ENCODE peak calls at places on chromosomes 3 and 15, in nine cellular contexts. O is HFFc6, S is OCI-LY7, P is MM.1S, U is neural crest cell, I is endothelial cell, H is heart right ventricle, B is GM12865, K is activated B cell treated with CpG ODN at 0.5 μM for 24 hours. C is an unnamed sample.

GRCh38 chr15:32029409-32029861 is 880 bp upstream of the CHRNA7 start:
- DNase-seq in O (no peak), S (no peak), P (peak), U (peak), I (peak), H (no peak), B (peak), K (no peak), C (no peak)

GRCh38 chr3:152307829-152308474 is 39.2 kb downstream of the MBNL1 start:
- DNase-seq in O (peak), S (no peak), P (no peak), U (no peak), I (no peak), H (no peak), B (no peak), K (no peak), C (no peak)

GRCh38 chr3:119240101-119240581 is 537 bp downstream of the B4GALT4 start:
- DNase-seq in O (no peak), S (no peak), P (no peak), U (peak), I (peak), H (peak), B (no peak), K (no peak), C (peak)

GRCh38 chr3:156816091-156816793 is 9.9 kb upstream of the LEKR1 start:
- DNase-seq in O (peak), S (no peak), P (no peak), U (peak), I (peak), H (peak), B (peak), K (peak), C (peak)

GRCh38 chr3:194129581-194130133 is 6.3 kb upstream of the HES1 start:
- DNase-seq in O (no peak), S (no peak), P (no peak), U (no peak), I (no peak), H (no peak), B (no peak), K (no peak), C (no peak)

GRCh38 chr3:58200846-58201355 is 9.9 kb downstream of the DNASE1L3 start:
- DNase-seq in O (no peak), S (peak), P (no peak), U (no peak), I (no peak), H (no peak), B (peak), K (no peak), C (no peak)

GRCh38 chr15:47794266-47794914 is 77.1 kb downstream of the SEMA6D start:
- DNase-seq in O (no peak), S (no peak), P (no peak), U (no peak), I (no peak), H (no peak), B (no peak), K (no peak), C (no peak)

GRCh38 chr15:69758810-69759410 is 306.3 kb downstream of the RPLP1 start:
- DNase-seq in O (peak), S (peak), P (peak), U (no peak), I (no peak), H (peak), B (peak), K (peak), C (peak)

GRCh38 chr15:67334973-67335372 is 80.4 kb downstream of the IQCH start:
- DNase-seq in O (no peak), S (no peak), P (no peak), U (no peak), I (no peak), H (no peak), B (no peak), K (no peak), C (no peak)

GRCh38 chr3:52277071-52277964 is 1.1 kb downstream of the WDR82 start:
- DNase-seq in O (peak), S (peak), P (peak), U (peak), I (peak), H (peak), B (peak), K (peak), C (peak)

GRCh38 chr3:188152660-188153497 is 1.1 kb upstream of the LPP start:
- DNase-seq in O (peak), S (peak), P (no peak), U (peak), I (peak), H (no peak), B (peak), K (peak), C (no peak)

GRCh38 chr15:80596521-80596976 is 98.6 kb upstream of the ABHD17C start:
- DNase-seq in O (no peak), S (no peak), P (no peak), U (no peak), I (no peak), H (no peak), B (no peak), K (no peak), C (no peak)

GRCh38 chr3:18987862-18988447 is 160.4 kb upstream of the KCNH8 start:
- DNase-seq in O (no peak), S (no peak), P (no peak), U (no peak), I (no peak), H (no peak), B (no peak), K (no peak), C (no peak)

GRCh38 chr3:134809412-134810051 is 14.5 kb downstream of the EPHB1 start:
- DNase-seq in O (no peak), S (no peak), P (no peak), U (no peak), I (no peak), H (no peak), B (no peak), K (no peak), C (no peak)

GRCh38 chr3:38609386-38610111 is 39.9 kb downstream of the SCN5A start:
- DNase-seq in O (no peak), S (no peak), P (no peak), U (no peak), I (no peak), H (no peak), B (no peak), K (no peak), C (no peak)

GRCh38 chr3:130242850-130243569 is 102.5 kb upstream of the COL6A5 start:
- DNase-seq in O (no peak), S (peak), P (peak), U (no peak), I (no peak), H (no peak), B (peak), K (no peak), C (no peak)
- TF ChIP-seq CTCF in O (peak), S (peak), P (peak), U (peak), I (no peak), H (no peak), B (peak), K (no peak), C (peak)

DNA sequence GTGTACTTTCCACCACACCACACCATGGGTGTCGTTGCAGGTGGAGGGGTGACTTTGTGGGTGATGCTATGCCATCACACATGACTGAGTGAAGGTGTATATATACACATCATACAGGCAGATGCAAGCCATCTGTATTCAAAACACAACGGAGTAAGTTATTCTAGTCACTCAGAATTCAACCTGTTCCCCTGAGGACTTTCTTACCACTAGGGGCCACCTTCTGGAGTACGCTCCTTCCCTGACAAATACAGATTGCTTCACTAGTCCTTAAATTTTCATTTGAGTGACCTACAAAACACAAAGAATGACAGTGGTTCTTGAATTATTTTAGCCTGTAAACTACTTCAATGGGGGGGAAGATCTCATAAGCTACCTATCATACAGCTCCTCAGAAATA is 52.8 kb upstream of the NTRK3 start:
- DNase-seq in O (no peak), S (no peak), P (no peak), U (no peak), I (no peak), H (no peak), B (no peak), K (no peak), C (no peak)
- TF ChIP-seq CTCF in O (peak), S (peak), P (no peak), U (no peak), I (no peak), H (no peak), B (no peak), K (no peak), C (no peak)

GRCh38 chr15:62124953-62125263 is 40.2 kb downstream of the C2CD4B start:
- DNase-seq in O (no peak), S (peak), P (peak), U (no peak), I (no peak), H (no peak), B (peak), K (no peak), C (no peak)

GRCh38 chr15:62126364-62126763 is 38.7 kb downstream of the C2CD4B start:
- DNase-seq in O (no peak), S (no peak), P (no peak), U (no peak), I (no peak), H (no peak), B (no peak), K (no peak), C (no peak)

GRCh38 chr15:62124176-62124952 is 40.7 kb downstream of the C2CD4B start:
- DNase-seq in O (no peak), S (peak), P (no peak), U (no peak), I (no peak), H (no peak), B (peak), K (no peak), C (no peak)

GRCh38 chr15:62128916-62129315 is 36.2 kb downstream of the C2CD4B start:
- DNase-seq in O (no peak), S (peak), P (peak), U (no peak), I (no peak), H (no peak), B (peak), K (no peak), C (no peak)

DNA sequence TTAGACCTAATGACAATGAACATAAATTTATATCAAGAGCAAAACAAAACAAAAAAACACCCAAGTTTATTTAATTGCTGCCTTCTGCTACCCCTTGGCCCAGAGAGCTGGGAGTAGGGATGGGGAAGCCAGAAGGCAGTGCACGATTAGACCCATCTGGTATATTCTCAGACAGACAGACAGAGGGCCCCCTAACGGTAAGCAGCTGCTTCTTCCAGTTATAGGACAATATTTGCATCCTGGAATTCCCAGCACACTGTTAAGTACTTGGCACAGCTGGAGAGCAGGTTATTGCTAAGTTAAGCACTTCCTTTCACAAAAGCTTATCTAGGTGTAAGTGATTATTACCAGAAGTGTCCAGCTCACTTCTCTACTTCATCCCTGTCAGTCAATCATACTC is 39.3 kb downstream of the C2CD4B start:
- DNase-seq in O (peak), S (peak), P (no peak), U (no peak), I (no peak), H (peak), B (peak), K (no peak), C (no peak)
- TF ChIP-seq CTCF in O (peak), S (peak), P (peak), U (peak), I (no peak), H (peak), B (no peak), K (no peak), C (peak)

DNA sequence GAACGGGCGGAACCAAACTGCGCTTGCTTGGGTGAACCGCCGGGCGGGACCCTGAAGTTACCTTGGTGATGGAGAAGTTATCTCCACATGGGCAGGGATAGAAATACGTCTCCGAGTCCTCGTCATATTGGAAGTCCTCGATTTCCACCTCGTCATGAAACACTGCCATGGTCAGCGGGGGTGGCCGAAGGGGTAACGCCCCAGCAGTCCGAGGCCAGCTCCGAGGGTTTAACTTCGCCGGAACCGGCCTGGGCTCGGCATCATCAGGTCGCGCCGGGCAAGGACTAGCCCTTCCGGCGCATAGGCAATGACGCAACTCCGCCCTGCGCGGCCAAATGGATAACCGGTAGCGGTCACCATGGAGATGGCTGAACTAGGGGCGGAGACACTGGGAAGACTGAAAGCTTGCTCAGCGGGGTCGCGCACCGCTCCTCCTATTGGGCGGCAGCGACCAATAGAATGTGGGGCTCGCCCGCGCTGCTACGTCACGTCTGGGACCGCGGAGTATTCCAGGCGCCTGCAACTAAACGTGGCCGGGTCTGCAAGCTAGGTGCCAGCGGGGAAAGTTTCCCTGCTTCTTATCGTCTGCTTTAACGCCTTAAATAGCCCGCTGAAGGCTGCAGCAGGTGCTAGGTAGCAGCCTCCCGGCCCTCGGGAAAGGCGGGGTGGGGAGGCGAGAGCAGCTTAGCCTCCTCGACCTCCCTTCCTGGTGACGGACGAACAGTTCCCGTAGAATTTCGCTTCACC is at the start of the genes DPH3 and OXNAD1:
- DNase-seq in O (peak), S (peak), P (peak), U (peak), I (peak), H (peak), B (peak), K (peak), C (peak)
- TF ChIP-seq CTCF in O (peak), S (no peak), P (no peak), U (no peak), I (no peak), H (no peak), B (no peak), K (no peak), C (no peak)

GRCh38 chr3:2898591-2899353 is 211.4 kb downstream of the IL5RA start:
- DNase-seq in O (no peak), S (no peak), P (no peak), U (no peak), I (no peak), H (no peak), B (no peak), K (no peak), C (no peak)
- TF ChIP-seq CTCF in O (no peak), S (no peak), P (no peak), U (no peak), I (no peak), H (no peak), B (no peak), K (no peak), C (no peak)